ENCODE peak calls at places on chromosomes 7 and 10, in five cellular contexts. One of them, this sample, is unnamed.

GRCh38 chr10:96043895-96044580 is 655 bp downstream of the CCNJ start:
- DNase-seq in GM20000: peak; percentile 80
- DNase-seq in thoracic aorta: peak; percentile 9
- DNase-seq in brain pericyte: no peak
- DNase-seq in activated CD4-positive, alpha-beta T cell treated with anti-CD3 and anti-CD28 coated beads, Interleukin-2, amount 50 U/mL, for 4 hours: peak; percentile 47
- DNase-seq in this sample: peak; percentile 18

GRCh38 chr7:113698556-113699220 is 220.1 kb downstream of the PPP1R3A start:
- DNase-seq in GM20000: peak; percentile 7
- DNase-seq in thoracic aorta: no peak
- DNase-seq in brain pericyte: no peak
- DNase-seq in activated CD4-positive, alpha-beta T cell treated with anti-CD3 and anti-CD28 coated beads, Interleukin-2, amount 50 U/mL, for 4 hours: no peak
- DNase-seq in this sample: no peak

GRCh38 chr10:44051584-44052385 is 333.1 kb downstream of the CXCL12 start:
- DNase-seq in activated CD4-positive, alpha-beta T cell treated with anti-CD3 and anti-CD28 coated beads, Interleukin-2, amount 50 U/mL, for 4 hours: no peak
- DNase-seq in thoracic aorta: peak; percentile 26
- DNase-seq in brain pericyte: peak; percentile 77
- DNase-seq in GM20000: no peak
- DNase-seq in this sample: no peak

GRCh38 chr7:69757990-69758430 is 159.7 kb downstream of the AUTS2 start:
- DNase-seq in brain pericyte: no peak
- DNase-seq in GM20000: no peak
- DNase-seq in thoracic aorta: no peak
- DNase-seq in activated CD4-positive, alpha-beta T cell treated with anti-CD3 and anti-CD28 coated beads, Interleukin-2, amount 50 U/mL, for 4 hours: no peak
- DNase-seq in this sample: no peak

GRCh38 chr10:106917452-106918055 is 247.0 kb downstream of the SORCS1 start:
- DNase-seq in activated CD4-positive, alpha-beta T cell treated with anti-CD3 and anti-CD28 coated beads, Interleukin-2, amount 50 U/mL, for 4 hours: no peak
- DNase-seq in GM20000: no peak
- DNase-seq in brain pericyte: no peak
- DNase-seq in thoracic aorta: no peak
- DNase-seq in this sample: no peak

GRCh38 chr10:48496105-48496830 is 108.6 kb downstream of the ARHGAP22 start:
- DNase-seq in thoracic aorta: no peak
- DNase-seq in activated CD4-positive, alpha-beta T cell treated with anti-CD3 and anti-CD28 coated beads, Interleukin-2, amount 50 U/mL, for 4 hours: no peak
- DNase-seq in GM20000: no peak
- DNase-seq in brain pericyte: no peak
- DNase-seq in this sample: no peak

GRCh38 chr10:116785282-116785681 is 42.9 kb upstream of the HSPA12A start:
- DNase-seq in brain pericyte: no peak
- DNase-seq in activated CD4-positive, alpha-beta T cell treated with anti-CD3 and anti-CD28 coated beads, Interleukin-2, amount 50 U/mL, for 4 hours: no peak
- DNase-seq in thoracic aorta: no peak
- DNase-seq in GM20000: no peak
- DNase-seq in this sample: no peak

GRCh38 chr7:72430531-72430930 is 18.4 kb upstream of the CALN1 start:
- DNase-seq in GM20000: no peak
- DNase-seq in brain pericyte: no peak
- DNase-seq in thoracic aorta: no peak
- DNase-seq in activated CD4-positive, alpha-beta T cell treated with anti-CD3 and anti-CD28 coated beads, Interleukin-2, amount 50 U/mL, for 4 hours: no peak
- DNase-seq in this sample: no peak

GRCh38 chr10:34280599-34281374 is 534.3 kb downstream of the PARD3 start:
- DNase-seq in brain pericyte: peak; percentile 94
- DNase-seq in GM20000: no peak
- DNase-seq in thoracic aorta: peak; percentile 37
- DNase-seq in activated CD4-positive, alpha-beta T cell treated with anti-CD3 and anti-CD28 coated beads, Interleukin-2, amount 50 U/mL, for 4 hours: no peak
- DNase-seq in this sample: no peak

GRCh38 chr7:129494041-129494440 is 8.3 kb upstream of the SMKR1 start:
- DNase-seq in activated CD4-positive, alpha-beta T cell treated with anti-CD3 and anti-CD28 coated beads, Interleukin-2, amount 50 U/mL, for 4 hours: no peak
- DNase-seq in thoracic aorta: no peak
- DNase-seq in brain pericyte: peak; percentile 49
- DNase-seq in GM20000: no peak
- DNase-seq in this sample: no peak

This sample was measured in T-helper 17 cell.